ENCODE peak calls at places on chromosomes 4 and X, in nine cellular contexts. E, B, X, A, G, M, S, W and N are unnamed samples.

GRCh38 chr4:104763554-104764210 is 269.0 kb upstream of the CXXC4 start:
- DNase-seq in E (no peak), B (no peak), X (no peak), A (no peak), G (no peak), M (no peak), S (no peak), W (no peak), N (no peak)

GRCh38 chr4:141210168-141210567 is 10.5 kb upstream of the ZNF330 start:
- DNase-seq in E (no peak), B (no peak), X (no peak), A (no peak), G (no peak), M (no peak), S (no peak), W (no peak), N (no peak)

GRCh38 chr4:93617596-93617995 is 211.0 kb upstream of the ATOH1 start:
- DNase-seq in E (no peak), B (no peak), X (no peak), A (no peak), G (no peak), M (no peak), S (no peak), W (no peak), N (no peak)

GRCh38 chr4:124934921-124935320 is 222.4 kb upstream of the ANKRD50 start:
- DNase-seq in E (no peak), B (no peak), X (no peak), A (no peak), G (no peak), M (no peak), S (no peak), W (no peak), N (no peak)

GRCh38 chr4:159219862-159220261 is 117.0 kb downstream of the RAPGEF2 start:
- DNase-seq in E (no peak), B (no peak), X (no peak), A (no peak), G (no peak), M (no peak), S (no peak), W (no peak), N (no peak)

GRCh38 chr4:186829740-186830449 is 106.2 kb upstream of the FAT1 start:
- DNase-seq in E (peak), B (no peak), X (no peak), A (no peak), G (peak), M (no peak), S (no peak), W (no peak), N (peak)

GRCh38 chr4:123107444-123108252 is 185.3 kb upstream of the NUDT6 start:
- DNase-seq in E (no peak), B (no peak), X (no peak), A (no peak), G (no peak), M (peak), S (no peak), W (no peak), N (no peak)

GRCh38 chrX:65874765-65875164 is 165.1 kb downstream of the VSIG4 start:
- DNase-seq in E (no peak), B (no peak), X (no peak), A (no peak), G (no peak), M (no peak), S (no peak), W (no peak), N (no peak)

GRCh38 chrX:39730671-39731389 is 366.9 kb downstream of the BCOR start:
- DNase-seq in E (peak), B (peak), X (peak), A (peak), G (peak), M (peak), S (peak), W (peak), N (peak)

GRCh38 chrX:11579856-11580595 is 85.7 kb downstream of the ARHGAP6 start:
- DNase-seq in E (no peak), B (no peak), X (no peak), A (no peak), G (no peak), M (no peak), S (no peak), W (no peak), N (no peak)

GRCh38 chrX:51257490-51257889 is 75.1 kb upstream of the NUDT10 start:
- DNase-seq in E (no peak), B (no peak), X (no peak), A (no peak), G (no peak), M (no peak), S (no peak), W (no peak), N (no peak)

GRCh38 chr4:6917445-6918241 is 8.0 kb downstream of the TBC1D14 start:
- DNase-seq in E (no peak), B (no peak), X (peak), A (peak), G (no peak), M (peak), S (peak), W (no peak), N (peak)

GRCh38 chr4:112509243-112510190 is 6.5 kb downstream of the NEUROG2 start:
- DNase-seq in E (peak), B (no peak), X (no peak), A (no peak), G (peak), M (no peak), S (no peak), W (no peak), N (no peak)

GRCh38 chr4:122584517-122584916 is 36.3 kb downstream of the IL21 start:
- DNase-seq in E (peak), B (no peak), X (no peak), A (no peak), G (peak), M (no peak), S (no peak), W (no peak), N (peak)

GRCh38 chr4:23770011-23770410 is 119.8 kb downstream of the PPARGC1A start:
- DNase-seq in E (peak), B (no peak), X (no peak), A (no peak), G (peak), M (no peak), S (no peak), W (no peak), N (peak)

GRCh38 chrX:145729635-145730034 is 88.0 kb upstream of the SLITRK2 start:
- DNase-seq in E (peak), B (no peak), X (no peak), A (no peak), G (peak), M (no peak), S (no peak), W (no peak), N (no peak)

GRCh38 chrX:107420571-107420970 is 28.9 kb upstream of the FRMPD3 start:
- DNase-seq in E (no peak), B (no peak), X (no peak), A (no peak), G (no peak), M (no peak), S (no peak), W (no peak), N (no peak)

DNA sequence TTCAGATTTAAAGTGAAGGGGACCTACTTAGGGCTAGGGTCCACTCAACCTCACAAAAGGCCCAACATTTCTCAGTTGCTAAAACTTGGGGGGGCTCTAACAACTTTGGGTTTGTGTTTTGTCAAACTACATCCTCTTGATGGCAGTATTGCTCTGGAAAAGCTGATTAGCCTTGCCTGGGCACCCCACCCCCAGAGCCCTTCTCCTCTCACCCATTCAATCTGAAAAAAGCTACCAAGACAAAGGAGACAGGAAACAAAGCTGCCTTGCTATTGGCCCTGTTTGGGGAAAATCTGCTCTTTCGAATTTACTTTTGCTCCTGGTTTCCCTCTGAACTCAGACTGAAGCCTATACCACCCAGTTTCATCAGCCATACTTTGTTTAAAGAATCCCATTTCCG is 195.2 kb upstream of the STK26 start:
- DNase-seq in E (no peak), B (peak), X (no peak), A (no peak), G (no peak), M (no peak), S (no peak), W (no peak), N (peak)
- TF ChIP-seq CTCF in E (peak), B (peak), X (no peak), A (no peak), G (no peak), M (peak), S (no peak), W (no peak), N (peak)

DNA sequence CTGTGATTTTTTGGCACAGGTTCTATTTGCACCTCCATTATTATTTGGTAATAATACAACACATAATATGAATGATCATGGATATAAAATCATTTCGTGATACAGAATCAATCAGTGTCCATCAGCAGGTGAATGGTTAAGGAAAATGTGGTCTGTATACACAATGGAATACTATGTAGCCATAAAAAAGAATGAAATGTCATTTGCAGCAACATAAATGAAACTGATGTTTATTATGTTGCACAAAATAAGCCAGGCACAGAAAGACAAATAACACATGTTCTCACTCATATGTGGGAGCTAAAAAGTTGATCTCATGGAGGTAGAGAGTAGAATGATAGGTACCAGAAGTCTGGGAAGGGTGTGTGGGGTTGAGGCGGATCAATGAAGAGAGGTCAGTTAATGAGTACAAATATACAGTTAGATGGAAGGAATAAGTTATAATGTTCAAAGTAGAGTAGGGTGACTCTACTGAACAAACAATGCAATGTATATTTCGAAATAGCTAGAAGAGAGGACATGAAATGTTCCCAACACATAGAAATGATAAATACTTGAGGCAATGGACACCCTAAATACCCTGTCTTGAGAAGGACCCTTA is 1.1 kb upstream of the SMARCA1 start:
- DNase-seq in E (no peak), B (no peak), X (no peak), A (no peak), G (no peak), M (no peak), S (no peak), W (no peak), N (no peak)
- H3K4me3 ChIP-seq in E (no peak), B (peak), X (no peak), A (no peak), G (peak), M (no peak), S (no peak), W (no peak), N (no peak)

GRCh38 chrX:69031181-69031580 is 134.1 kb downstream of the PJA1 start:
- DNase-seq in E (no peak), B (peak), X (no peak), A (peak), G (no peak), M (no peak), S (no peak), W (no peak), N (no peak)
- TF ChIP-seq CTCF in E (no peak), B (peak), X (no peak), A (no peak), G (no peak), M (no peak), S (no peak), W (no peak), N (peak)

GRCh38 chr4:149707862-149708261 is 107.8 kb downstream of the IQCM start:
- DNase-seq in E (no peak), B (peak), X (no peak), A (no peak), G (no peak), M (no peak), S (no peak), W (no peak), N (no peak)
- H3K4me3 ChIP-seq in E (no peak), B (no peak), X (no peak), A (no peak), G (no peak), M (no peak), S (no peak), W (no peak), N (no peak)

GRCh38 chr4:8305851-8306361 is 36.4 kb downstream of the HTRA3 start:
- DNase-seq in E (no peak), B (no peak), X (no peak), A (peak), G (no peak), M (peak), S (no peak), W (no peak), N (no peak)
- TF ChIP-seq CTCF in E (no peak), B (peak), X (no peak), A (no peak), G (no peak), M (no peak), S (no peak), W (no peak), N (no peak)

GRCh38 chrX:115694028-115694427 is 133.1 kb downstream of the PLS3 start:
- DNase-seq in E (no peak), B (no peak), X (no peak), A (no peak), G (no peak), M (no peak), S (no peak), W (no peak), N (no peak)

GRCh38 chrX:115693476-115693875 is 132.5 kb downstream of the PLS3 start:
- DNase-seq in E (no peak), B (no peak), X (no peak), A (no peak), G (no peak), M (no peak), S (no peak), W (no peak), N (no peak)

GRCh38 chrX:115689931-115690330 is 129.0 kb downstream of the PLS3 start:
- DNase-seq in E (peak), B (no peak), X (no peak), A (no peak), G (peak), M (no peak), S (no peak), W (no peak), N (peak)

GRCh38 chrX:115687595-115687994 is 126.6 kb downstream of the PLS3 start:
- DNase-seq in E (no peak), B (no peak), X (no peak), A (no peak), G (no peak), M (no peak), S (no peak), W (no peak), N (no peak)

GRCh38 chrX:115690554-115691216 is 129.7 kb downstream of the PLS3 start:
- DNase-seq in E (peak), B (peak), X (no peak), A (peak), G (peak), M (no peak), S (peak), W (peak), N (peak)
- H3K4me3 ChIP-seq in E (peak), B (no peak), X (no peak), A (peak), G (no peak), M (no peak), S (no peak), W (no peak), N (no peak)